ENCODE peak calls at places on chromosomes 7 and 10, in seven cellular contexts. A is K562, P is tibial nerve, C is transverse colon, H is upper lobe of left lung, Q is esophagus muscularis mucosa, Y is ovary. N is an unnamed sample.

GRCh38 chr10:35508647-35509046 is 96.5 kb upstream of the GJD4 start:
- DNase-seq in P (no peak), Q (no peak), H (no peak), C (no peak), Y (no peak), A (no peak), N (no peak)

GRCh38 chr7:44284216-44284615 is 41.2 kb downstream of the CAMK2B start:
- DNase-seq in C (peak), Q (no peak), A (no peak), P (no peak), H (peak), Y (peak), N (no peak)

GRCh38 chr10:46091080-46091833 is 45.2 kb upstream of the MSMB start:
- DNase-seq in Y (no peak), C (no peak), H (no peak), A (no peak), P (no peak), Q (peak), N (no peak)

GRCh38 chr10:451021-451471 is 238.4 kb downstream of the DIP2C start:
- DNase-seq in Q (no peak), C (peak), Y (no peak), P (no peak), H (no peak), A (no peak), N (peak)

GRCh38 chr7:36677769-36678435 is 46.4 kb downstream of the AOAH start:
- DNase-seq in A (no peak), Q (no peak), Y (no peak), C (no peak), H (no peak), P (no peak), N (no peak)

GRCh38 chr7:988963-989529 is 6.1 kb downstream of the CYP2W1 start:
- DNase-seq in C (no peak), H (no peak), Q (no peak), A (no peak), Y (no peak), P (no peak), N (no peak)

GRCh38 chr10:74347522-74347921 is 196.5 kb downstream of the ADK start:
- DNase-seq in Y (no peak), Q (no peak), H (no peak), C (no peak), A (no peak), P (no peak), N (no peak)

GRCh38 chr7:70042533-70042932 is 444.3 kb downstream of the AUTS2 start:
- DNase-seq in A (no peak), P (no peak), C (no peak), Q (no peak), Y (no peak), H (no peak), N (no peak)

GRCh38 chr10:31605426-31605825 is 286.4 kb downstream of the ZEB1 start:
- DNase-seq in P (no peak), Q (peak), C (no peak), A (no peak), H (no peak), Y (no peak), N (no peak)

GRCh38 chr10:49610015-49610734 is at the start of gene SLC18A3:
- DNase-seq in P (no peak), Y (no peak), A (no peak), H (no peak), C (no peak), Q (no peak), N (no peak)

GRCh38 chr10:101655581-101655980 is 39.4 kb downstream of the FBXW4 start:
- DNase-seq in Q (no peak), C (peak), A (no peak), P (peak), Y (no peak), H (no peak), N (no peak)

GRCh38 chr10:50527438-50528043 is 96.2 kb downstream of the SGMS1 start:
- DNase-seq in Q (peak), H (no peak), P (no peak), C (no peak), A (no peak), Y (no peak), N (no peak)

GRCh38 chr10:34475222-34475621 is 339.9 kb downstream of the PARD3 start:
- DNase-seq in C (no peak), Y (no peak), Q (no peak), H (no peak), A (no peak), P (no peak), N (no peak)

GRCh38 chr7:47572101-47572460 is 9.8 kb downstream of the TNS3 start:
- DNase-seq in P (no peak), C (peak), H (peak), A (no peak), Q (no peak), Y (no peak), N (no peak)

GRCh38 chr7:47576031-47576908 is 5.6 kb downstream of the TNS3 start:
- DNase-seq in H (peak), Q (no peak), C (peak), A (no peak), P (peak), Y (peak), N (peak)

GRCh38 chr7:47572939-47573757 is 8.8 kb downstream of the TNS3 start:
- DNase-seq in A (no peak), C (no peak), P (no peak), Y (no peak), Q (no peak), H (no peak), N (peak)

GRCh38 chr7:47574473-47575328 is 7.2 kb downstream of the TNS3 start:
- DNase-seq in Q (no peak), H (peak), Y (no peak), A (no peak), C (peak), P (no peak), N (peak)

GRCh38 chr7:47573758-47574472 is 8.0 kb downstream of the TNS3 start:
- DNase-seq in P (no peak), H (peak), A (no peak), C (no peak), Y (peak), Q (no peak), N (peak)
- H3K4me3 ChIP-seq in P (no peak), H (no peak), A (no peak), C (no peak), Y (no peak), Q (no peak), N (no peak)

GRCh38 chr10:79246209-79246581 is 101.1 kb upstream of the PPIF start:
- DNase-seq in Q (no peak), H (no peak), A (no peak), Y (peak), P (no peak), C (no peak), N (peak)
- TF ChIP-seq EP300 in Q (no peak), H (peak), A (no peak), Y (no peak), P (peak), C (no peak), N (peak)

GRCh38 chr10:127195571-127196226 is 692 bp downstream of the INSYN2A start:
- DNase-seq in A (no peak), P (no peak), C (no peak), H (no peak), Q (no peak), Y (peak), N (no peak)

GRCh38 chr10:127196227-127196954 is at the start of gene INSYN2A:
- DNase-seq in Y (peak), A (no peak), C (peak), Q (no peak), P (peak), H (no peak), N (no peak)

GRCh38 chr10:127193125-127193524 is 3.3 kb downstream of the INSYN2A start:
- DNase-seq in C (no peak), A (no peak), Y (no peak), H (no peak), P (no peak), Q (no peak), N (no peak)

GRCh38 chr10:127195041-127195506 is 1.3 kb downstream of the INSYN2A start:
- DNase-seq in C (no peak), P (no peak), H (no peak), Q (no peak), Y (peak), A (no peak), N (no peak)

GRCh38 chr10:127194598-127194997 is 1.8 kb downstream of the INSYN2A start:
- DNase-seq in Y (no peak), C (no peak), A (no peak), H (no peak), P (no peak), Q (no peak), N (no peak)
- H3K4me3 ChIP-seq in Y (no peak), C (no peak), A (no peak), H (no peak), P (no peak), Q (peak), N (no peak)

GRCh38 chr7:99253369-99253768 is 19.3 kb upstream of the MYH16 start:
- DNase-seq in Q (no peak), H (no peak), Y (no peak), P (no peak), C (no peak), A (no peak), N (no peak)

GRCh38 chr7:99254390-99254789 is 18.2 kb upstream of the MYH16 start:
- DNase-seq in P (no peak), H (no peak), Q (no peak), C (no peak), Y (no peak), A (no peak), N (no peak)

GRCh38 chr7:99249985-99250575 is 22.6 kb upstream of the MYH16 start:
- DNase-seq in Y (no peak), P (no peak), C (no peak), Q (no peak), H (no peak), A (no peak), N (no peak)

GRCh38 chr7:99255463-99255862 is 17.2 kb upstream of the MYH16 start:
- DNase-seq in P (no peak), C (no peak), A (no peak), Y (no peak), Q (no peak), H (no peak), N (no peak)

GRCh38 chr7:99252166-99252895 is 20.3 kb upstream of the MYH16 start:
- DNase-seq in H (no peak), C (no peak), P (no peak), Q (no peak), A (no peak), Y (no peak), N (no peak)
- TF ChIP-seq EP300 in H (no peak), C (no peak), P (no peak), Q (no peak), A (no peak), Y (no peak), N (no peak)

DNA sequence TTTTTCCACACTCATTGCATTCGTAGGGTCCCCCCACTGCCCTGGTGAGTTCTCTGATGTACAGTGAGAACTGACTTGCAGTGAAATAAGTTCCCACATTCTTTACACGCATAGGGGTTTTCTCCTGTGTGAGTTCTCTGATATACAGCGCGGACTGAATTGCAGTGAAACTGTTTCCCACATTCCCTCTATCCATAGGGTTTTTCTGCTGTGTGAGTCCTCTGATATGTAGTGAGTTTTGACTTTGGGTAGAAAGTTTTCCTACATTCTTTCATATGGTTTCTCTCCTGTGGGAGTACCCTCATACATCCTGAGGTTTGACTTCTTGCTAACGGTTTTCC is 147.0 kb downstream of the GLRX3 start:
- DNase-seq in H (no peak), P (no peak), C (no peak), Y (no peak), Q (no peak), A (no peak), N (no peak)
- H3K4me3 ChIP-seq in H (no peak), P (no peak), C (no peak), Y (no peak), Q (no peak), A (no peak), N (no peak)

GRCh38 chr10:27242473-27242950 is 1.9 kb upstream of the ACBD5 start:
- DNase-seq in P (no peak), A (no peak), C (no peak), H (no peak), Q (no peak), Y (no peak), N (no peak)

GRCh38 chr10:27241640-27242472 is 1.3 kb upstream of the ACBD5 start:
- DNase-seq in Y (peak), H (peak), P (peak), C (peak), Q (peak), A (peak), N (peak)

GRCh38 chr10:27244976-27245375 is 4.4 kb upstream of the ACBD5 start:
- DNase-seq in Y (no peak), Q (no peak), P (no peak), C (no peak), H (no peak), A (no peak), N (no peak)

GRCh38 chr10:27240891-27241639 is 468 bp upstream of the ACBD5 start:
- DNase-seq in Q (no peak), A (no peak), H (no peak), C (peak), Y (peak), P (no peak), N (peak)

GRCh38 chr10:27242951-27243551 is 2.5 kb upstream of the ACBD5 start:
- DNase-seq in H (peak), Y (peak), C (peak), A (no peak), P (peak), Q (no peak), N (peak)
- TF ChIP-seq EP300 in H (no peak), Y (no peak), C (no peak), A (no peak), P (peak), Q (no peak), N (no peak)